ENCODE peak calls at places on chromosome X, in seven cellular contexts. One of them, this sample, is unnamed.

GRCh38 chrX:78747471-78747870 is at the start of gene LPAR4:
- DNase-seq in left colon: no peak
- DNase-seq in cardiac fibroblast: peak
- DNase-seq in colonic mucosa: no peak
- DNase-seq in posterior cingulate gyrus: no peak
- DNase-seq in endothelial cell: peak
- DNase-seq in immature natural killer cell: no peak
- DNase-seq in this sample: no peak

GRCh38 chrX:20461576-20461975 is 194.9 kb upstream of the RPS6KA3 start:
- DNase-seq in posterior cingulate gyrus: no peak
- DNase-seq in left colon: no peak
- DNase-seq in endothelial cell: no peak
- DNase-seq in immature natural killer cell: no peak
- DNase-seq in colonic mucosa: no peak
- DNase-seq in cardiac fibroblast: peak
- DNase-seq in this sample: no peak

GRCh38 chrX:76184276-76184675 is 11.4 kb downstream of the PBDC1 start:
- DNase-seq in cardiac fibroblast: peak
- DNase-seq in left colon: no peak
- DNase-seq in posterior cingulate gyrus: no peak
- DNase-seq in colonic mucosa: no peak
- DNase-seq in endothelial cell: no peak
- DNase-seq in immature natural killer cell: no peak
- DNase-seq in this sample: no peak

GRCh38 chrX:152072236-152072635 is 66.1 kb downstream of the MAGEA10 start:
- DNase-seq in endothelial cell: no peak
- DNase-seq in immature natural killer cell: no peak
- DNase-seq in cardiac fibroblast: peak
- DNase-seq in colonic mucosa: no peak
- DNase-seq in left colon: no peak
- DNase-seq in posterior cingulate gyrus: no peak
- DNase-seq in this sample: no peak

GRCh38 chrX:155056877-155057792 is 13.8 kb downstream of the CMC4 start:
- DNase-seq in left colon: peak
- DNase-seq in immature natural killer cell: peak
- DNase-seq in colonic mucosa: peak
- DNase-seq in posterior cingulate gyrus: peak
- DNase-seq in endothelial cell: peak
- DNase-seq in cardiac fibroblast: peak
- DNase-seq in this sample: peak

GRCh38 chrX:5857232-5857631 is 371.4 kb downstream of the NLGN4X start:
- DNase-seq in colonic mucosa: no peak
- DNase-seq in cardiac fibroblast: no peak
- DNase-seq in endothelial cell: no peak
- DNase-seq in immature natural killer cell: no peak
- DNase-seq in left colon: no peak
- DNase-seq in posterior cingulate gyrus: no peak
- DNase-seq in this sample: no peak

GRCh38 chrX:112521658-112522057 is 158.1 kb downstream of the LHFPL1 start:
- DNase-seq in left colon: no peak
- DNase-seq in posterior cingulate gyrus: no peak
- DNase-seq in immature natural killer cell: no peak
- DNase-seq in endothelial cell: no peak
- DNase-seq in colonic mucosa: no peak
- DNase-seq in cardiac fibroblast: no peak
- DNase-seq in this sample: no peak

GRCh38 chrX:70656304-70656703 is 211.7 kb downstream of the DLG3 start:
- DNase-seq in left colon: no peak
- DNase-seq in cardiac fibroblast: no peak
- DNase-seq in colonic mucosa: no peak
- DNase-seq in endothelial cell: no peak
- DNase-seq in immature natural killer cell: no peak
- DNase-seq in posterior cingulate gyrus: no peak
- DNase-seq in this sample: no peak

GRCh38 chrX:49266536-49267445 is 2.3 kb upstream of the FOXP3 start:
- DNase-seq in colonic mucosa: no peak
- DNase-seq in left colon: no peak
- DNase-seq in posterior cingulate gyrus: peak
- DNase-seq in immature natural killer cell: no peak
- DNase-seq in endothelial cell: no peak
- DNase-seq in cardiac fibroblast: no peak
- DNase-seq in this sample: peak

GRCh38 chrX:25005382-25006185 is 10.2 kb downstream of the ARX start:
- DNase-seq in cardiac fibroblast: no peak
- DNase-seq in left colon: no peak
- DNase-seq in endothelial cell: no peak
- DNase-seq in posterior cingulate gyrus: no peak
- DNase-seq in colonic mucosa: no peak
- DNase-seq in immature natural killer cell: no peak
- DNase-seq in this sample: no peak

GRCh38 chrX:80432863-80433262 is 12.6 kb downstream of the TENT5D start:
- DNase-seq in immature natural killer cell: no peak
- DNase-seq in colonic mucosa: no peak
- DNase-seq in posterior cingulate gyrus: no peak
- DNase-seq in endothelial cell: no peak
- DNase-seq in cardiac fibroblast: peak
- DNase-seq in left colon: no peak
- DNase-seq in this sample: no peak

GRCh38 chrX:111914398-111915092 is 38.6 kb downstream of the TRPC5OS start:
- DNase-seq in cardiac fibroblast: no peak
- DNase-seq in colonic mucosa: no peak
- DNase-seq in posterior cingulate gyrus: no peak
- DNase-seq in left colon: no peak
- DNase-seq in endothelial cell: no peak
- DNase-seq in immature natural killer cell: no peak
- DNase-seq in this sample: no peak

GRCh38 chrX:41119803-41120202 is 34.6 kb downstream of the USP9X start:
- DNase-seq in left colon: no peak
- DNase-seq in posterior cingulate gyrus: no peak
- DNase-seq in cardiac fibroblast: no peak
- DNase-seq in immature natural killer cell: no peak
- DNase-seq in endothelial cell: no peak
- DNase-seq in colonic mucosa: no peak
- DNase-seq in this sample: no peak

GRCh38 chrX:30875957-30876356 is 13.1 kb downstream of the TAB3 start:
- DNase-seq in colonic mucosa: no peak
- DNase-seq in cardiac fibroblast: peak
- DNase-seq in endothelial cell: no peak
- DNase-seq in posterior cingulate gyrus: no peak
- DNase-seq in immature natural killer cell: no peak
- DNase-seq in left colon: no peak
- DNase-seq in this sample: no peak

GRCh38 chrX:45172890-45173289 is 27.8 kb downstream of the DIPK2B start:
- DNase-seq in endothelial cell: no peak
- DNase-seq in cardiac fibroblast: peak
- DNase-seq in posterior cingulate gyrus: no peak
- DNase-seq in colonic mucosa: no peak
- DNase-seq in left colon: no peak
- DNase-seq in immature natural killer cell: no peak
- DNase-seq in this sample: no peak

GRCh38 chrX:107738768-107739167 is 36.8 kb downstream of the TSC22D3 start:
- DNase-seq in posterior cingulate gyrus: peak
- DNase-seq in cardiac fibroblast: no peak
- DNase-seq in endothelial cell: no peak
- DNase-seq in left colon: no peak
- DNase-seq in colonic mucosa: no peak
- DNase-seq in immature natural killer cell: no peak
- DNase-seq in this sample: peak

GRCh38 chrX:97252111-97252510 is 368.4 kb downstream of the RPA4 start:
- DNase-seq in posterior cingulate gyrus: no peak
- DNase-seq in endothelial cell: no peak
- DNase-seq in left colon: no peak
- DNase-seq in colonic mucosa: no peak
- DNase-seq in immature natural killer cell: no peak
- DNase-seq in cardiac fibroblast: no peak
- DNase-seq in this sample: no peak

GRCh38 chrX:40095588-40096394 is 2.0 kb downstream of the BCOR start:
- DNase-seq in posterior cingulate gyrus: no peak
- DNase-seq in cardiac fibroblast: peak
- DNase-seq in colonic mucosa: no peak
- DNase-seq in endothelial cell: no peak
- DNase-seq in left colon: peak
- DNase-seq in immature natural killer cell: peak
- DNase-seq in this sample: peak

GRCh38 chrX:30885136-30885535 is 3.9 kb downstream of the TAB3 start:
- DNase-seq in immature natural killer cell: no peak
- DNase-seq in colonic mucosa: no peak
- DNase-seq in posterior cingulate gyrus: no peak
- DNase-seq in cardiac fibroblast: no peak
- DNase-seq in endothelial cell: no peak
- DNase-seq in left colon: no peak
- DNase-seq in this sample: no peak

This sample was measured in spleen.